ENCODE peak calls at places on chromosomes 16 and 17, in six cellular contexts. One of them, this sample, is unnamed.

GRCh38 chr17:46106966-46107644 is 86.1 kb downstream of the KANSL1 start:
- DNase-seq in CD4-positive, CD25-positive, alpha-beta regulatory T cell: no peak
- DNase-seq in mesenchymal stem cell: peak; percentile 37
- DNase-seq in NT2/D1: no peak
- DNase-seq in upper lobe of right lung: no peak
- DNase-seq in uterus: no peak
- DNase-seq in this sample: no peak

GRCh38 chr16:2839650-2840450 is 9.7 kb downstream of the ZG16B start:
- DNase-seq in CD4-positive, CD25-positive, alpha-beta regulatory T cell: no peak
- DNase-seq in mesenchymal stem cell: no peak
- DNase-seq in NT2/D1: no peak
- DNase-seq in upper lobe of right lung: peak; percentile 55
- DNase-seq in uterus: no peak
- DNase-seq in this sample: no peak

GRCh38 chr16:83404261-83404660 is 403.5 kb upstream of the HSBP1 start:
- DNase-seq in CD4-positive, CD25-positive, alpha-beta regulatory T cell: no peak
- DNase-seq in mesenchymal stem cell: no peak
- DNase-seq in NT2/D1: no peak
- DNase-seq in upper lobe of right lung: no peak
- DNase-seq in uterus: no peak
- DNase-seq in this sample: no peak

GRCh38 chr17:61463068-61463980 is 11.1 kb downstream of the TBX4 start:
- DNase-seq in CD4-positive, CD25-positive, alpha-beta regulatory T cell: no peak
- DNase-seq in mesenchymal stem cell: no peak
- DNase-seq in NT2/D1: no peak
- DNase-seq in upper lobe of right lung: peak; percentile 65
- DNase-seq in uterus: no peak
- DNase-seq in this sample: no peak

GRCh38 chr17:77002103-77003045 is 134.2 kb downstream of the MGAT5B start:
- DNase-seq in CD4-positive, CD25-positive, alpha-beta regulatory T cell: no peak
- DNase-seq in mesenchymal stem cell: peak; percentile 53
- DNase-seq in NT2/D1: peak; percentile 60
- DNase-seq in upper lobe of right lung: no peak
- DNase-seq in uterus: no peak
- DNase-seq in this sample: no peak

GRCh38 chr16:67241008-67241900 is 6.0 kb downstream of the FHOD1 start:
- DNase-seq in CD4-positive, CD25-positive, alpha-beta regulatory T cell: no peak
- DNase-seq in mesenchymal stem cell: peak; percentile 94
- DNase-seq in NT2/D1: peak; percentile 54
- DNase-seq in upper lobe of right lung: peak; percentile 93
- DNase-seq in uterus: peak; percentile 45
- DNase-seq in this sample: peak; percentile 85

GRCh38 chr17:78072961-78073360 is 55.6 kb downstream of the TMC6 start:
- DNase-seq in CD4-positive, CD25-positive, alpha-beta regulatory T cell: no peak
- DNase-seq in mesenchymal stem cell: no peak
- DNase-seq in NT2/D1: no peak
- DNase-seq in upper lobe of right lung: no peak
- DNase-seq in uterus: no peak
- DNase-seq in this sample: no peak

GRCh38 chr17:77462101-77462500 is 321.3 kb downstream of the SEC14L1 start:
- DNase-seq in CD4-positive, CD25-positive, alpha-beta regulatory T cell: no peak
- DNase-seq in mesenchymal stem cell: no peak
- DNase-seq in NT2/D1: no peak
- DNase-seq in upper lobe of right lung: no peak
- DNase-seq in uterus: no peak
- DNase-seq in this sample: no peak

GRCh38 chr17:65228734-65229390 is 91.7 kb downstream of the RGS9 start:
- DNase-seq in CD4-positive, CD25-positive, alpha-beta regulatory T cell: peak; percentile 39
- DNase-seq in mesenchymal stem cell: peak; percentile 78
- DNase-seq in NT2/D1: no peak
- DNase-seq in upper lobe of right lung: no peak
- DNase-seq in uterus: no peak
- DNase-seq in this sample: no peak

GRCh38 chr16:20259549-20259948 is 67.8 kb downstream of the GP2 start:
- DNase-seq in CD4-positive, CD25-positive, alpha-beta regulatory T cell: no peak
- DNase-seq in mesenchymal stem cell: no peak
- DNase-seq in NT2/D1: no peak
- DNase-seq in upper lobe of right lung: no peak
- DNase-seq in uterus: no peak
- DNase-seq in this sample: no peak

GRCh38 chr17:9079461-9080103 is 58.3 kb downstream of the NTN1 start:
- DNase-seq in CD4-positive, CD25-positive, alpha-beta regulatory T cell: no peak
- DNase-seq in mesenchymal stem cell: no peak
- DNase-seq in NT2/D1: no peak
- DNase-seq in upper lobe of right lung: no peak
- DNase-seq in uterus: no peak
- DNase-seq in this sample: no peak

DNA sequence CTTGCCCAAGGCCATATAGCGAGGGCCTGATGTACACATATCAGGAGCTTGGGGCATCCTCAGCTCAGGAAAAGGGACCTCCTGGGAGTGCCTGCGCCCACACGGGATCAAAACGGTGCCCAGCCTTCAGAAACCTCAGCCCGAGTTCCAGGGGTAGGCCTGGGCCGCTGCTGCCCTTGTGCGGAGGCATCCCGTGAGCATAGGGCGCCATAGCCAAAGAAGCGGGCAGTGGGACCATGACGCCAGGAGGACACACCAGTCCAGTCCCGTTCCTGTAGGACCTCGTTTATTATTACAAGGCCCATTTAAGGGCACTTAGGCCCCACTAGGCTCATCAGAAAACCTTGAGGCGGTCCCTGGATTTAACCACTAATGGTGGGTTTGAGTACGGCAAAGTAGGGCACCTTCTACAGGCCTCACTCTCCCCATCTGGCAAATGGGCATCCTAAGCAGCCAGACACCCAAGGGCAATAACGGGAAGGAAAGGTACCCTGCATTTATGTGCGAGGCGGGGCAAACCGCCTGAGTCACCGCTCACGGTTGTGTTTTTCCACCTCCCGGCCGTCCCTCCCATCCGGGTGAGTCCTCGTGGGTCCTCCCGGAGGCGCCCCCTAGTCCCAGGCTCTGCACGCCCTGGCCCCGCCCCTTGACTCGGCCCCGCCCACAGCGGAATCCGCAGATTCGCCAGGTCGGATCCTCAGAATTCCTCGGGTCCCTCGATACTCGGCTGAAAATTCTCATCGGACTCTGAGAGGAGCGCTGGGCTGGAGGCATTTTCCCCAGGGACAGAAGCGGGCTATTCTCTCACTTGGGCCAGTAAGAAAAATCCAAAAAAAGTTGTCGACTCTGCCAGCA is 726 bp upstream of the SETD1A start:
- DNase-seq in CD4-positive, CD25-positive, alpha-beta regulatory T cell: peak; percentile 73
- DNase-seq in mesenchymal stem cell: peak; percentile 94
- DNase-seq in NT2/D1: no peak
- DNase-seq in upper lobe of right lung: peak; percentile 91
- DNase-seq in uterus: peak; percentile 87
- DNase-seq in this sample: peak; percentile 89
- H3K4me1 ChIP-seq in CD4-positive, CD25-positive, alpha-beta regulatory T cell: peaks cover 23% of the 10 kb centered on the region
- H3K4me1 ChIP-seq in mesenchymal stem cell: peaks cover 22% of the 10 kb centered on the region
- H3K4me1 ChIP-seq in NT2/D1: peaks cover 20% of the 10 kb centered on the region
- H3K4me1 ChIP-seq in upper lobe of right lung: peaks cover 16% of the 10 kb centered on the region
- H3K4me1 ChIP-seq in uterus: peaks cover 5% of the 10 kb centered on the region
- H3K4me1 ChIP-seq in this sample: peaks cover 12% of the 10 kb centered on the region

GRCh38 chr17:7023576-7024401 is 939 bp downstream of the BCL6B start:
- DNase-seq in CD4-positive, CD25-positive, alpha-beta regulatory T cell: peak; percentile 88
- DNase-seq in mesenchymal stem cell: peak; percentile 88
- DNase-seq in NT2/D1: peak; percentile 86
- DNase-seq in upper lobe of right lung: peak; percentile 97
- DNase-seq in uterus: peak; percentile 89
- DNase-seq in this sample: peak; percentile 97
- H3K4me3 ChIP-seq in CD4-positive, CD25-positive, alpha-beta regulatory T cell: peak overlapping the region; percentile 37
- H3K4me3 ChIP-seq in mesenchymal stem cell: no peak overlapping the region
- H3K4me3 ChIP-seq in NT2/D1: peak overlapping the region; percentile 30
- H3K4me3 ChIP-seq in upper lobe of right lung: peak overlapping the region; percentile 49
- H3K4me3 ChIP-seq in uterus: no peak overlapping the region
- H3K4me3 ChIP-seq in this sample: no peak overlapping the region

GRCh38 chr16:69116911-69117310 is 11.5 kb downstream of the HAS3 start:
- DNase-seq in CD4-positive, CD25-positive, alpha-beta regulatory T cell: no peak
- DNase-seq in mesenchymal stem cell: no peak
- DNase-seq in NT2/D1: no peak
- DNase-seq in upper lobe of right lung: peak; percentile 21
- DNase-seq in uterus: no peak
- DNase-seq in this sample: no peak

GRCh38 chr16:69114346-69114975 is 9.0 kb downstream of the HAS3 start:
- DNase-seq in CD4-positive, CD25-positive, alpha-beta regulatory T cell: no peak
- DNase-seq in mesenchymal stem cell: no peak
- DNase-seq in NT2/D1: no peak
- DNase-seq in upper lobe of right lung: peak; percentile 27
- DNase-seq in uterus: no peak
- DNase-seq in this sample: peak; percentile 32

GRCh38 chr16:69115361-69115760 is 9.9 kb downstream of the HAS3 start:
- DNase-seq in CD4-positive, CD25-positive, alpha-beta regulatory T cell: no peak
- DNase-seq in mesenchymal stem cell: no peak
- DNase-seq in NT2/D1: no peak
- DNase-seq in upper lobe of right lung: peak; percentile 9
- DNase-seq in uterus: no peak
- DNase-seq in this sample: no peak

GRCh38 chr16:69113216-69113615 is 7.8 kb downstream of the HAS3 start:
- DNase-seq in CD4-positive, CD25-positive, alpha-beta regulatory T cell: no peak
- DNase-seq in mesenchymal stem cell: no peak
- DNase-seq in NT2/D1: no peak
- DNase-seq in upper lobe of right lung: peak; percentile 39
- DNase-seq in uterus: no peak
- DNase-seq in this sample: no peak

DNA sequence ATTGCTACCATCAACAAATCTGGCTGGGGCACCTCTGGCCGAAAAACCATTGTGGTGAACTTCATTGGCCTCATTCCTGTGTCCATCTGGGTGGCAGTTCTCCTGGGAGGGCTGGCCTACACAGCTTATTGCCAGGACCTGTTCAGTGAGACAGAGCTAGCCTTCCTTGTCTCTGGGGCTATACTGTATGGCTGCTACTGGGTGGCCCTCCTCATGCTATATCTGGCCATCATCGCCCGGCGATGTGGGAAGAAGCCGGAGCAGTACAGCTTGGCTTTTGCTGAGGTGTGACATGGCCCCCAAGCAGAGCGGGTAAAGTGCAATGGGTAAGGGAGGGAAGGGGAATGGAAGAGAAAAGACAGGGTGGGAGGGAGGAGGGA is 9.5 kb downstream of the HAS3 start:
- DNase-seq in CD4-positive, CD25-positive, alpha-beta regulatory T cell: no peak
- DNase-seq in mesenchymal stem cell: no peak
- DNase-seq in NT2/D1: no peak
- DNase-seq in upper lobe of right lung: peak; percentile 30
- DNase-seq in uterus: no peak
- DNase-seq in this sample: peak; percentile 15
- H3K4me1 ChIP-seq in CD4-positive, CD25-positive, alpha-beta regulatory T cell: no peaks in the 10 kb centered on the region
- H3K4me1 ChIP-seq in mesenchymal stem cell: peaks cover 12% of the 10 kb centered on the region
- H3K4me1 ChIP-seq in NT2/D1: peaks cover 6% of the 10 kb centered on the region
- H3K4me1 ChIP-seq in upper lobe of right lung: peaks cover 9% of the 10 kb centered on the region
- H3K4me1 ChIP-seq in uterus: no peaks in the 10 kb centered on the region
- H3K4me1 ChIP-seq in this sample: no peaks in the 10 kb centered on the region

DNA sequence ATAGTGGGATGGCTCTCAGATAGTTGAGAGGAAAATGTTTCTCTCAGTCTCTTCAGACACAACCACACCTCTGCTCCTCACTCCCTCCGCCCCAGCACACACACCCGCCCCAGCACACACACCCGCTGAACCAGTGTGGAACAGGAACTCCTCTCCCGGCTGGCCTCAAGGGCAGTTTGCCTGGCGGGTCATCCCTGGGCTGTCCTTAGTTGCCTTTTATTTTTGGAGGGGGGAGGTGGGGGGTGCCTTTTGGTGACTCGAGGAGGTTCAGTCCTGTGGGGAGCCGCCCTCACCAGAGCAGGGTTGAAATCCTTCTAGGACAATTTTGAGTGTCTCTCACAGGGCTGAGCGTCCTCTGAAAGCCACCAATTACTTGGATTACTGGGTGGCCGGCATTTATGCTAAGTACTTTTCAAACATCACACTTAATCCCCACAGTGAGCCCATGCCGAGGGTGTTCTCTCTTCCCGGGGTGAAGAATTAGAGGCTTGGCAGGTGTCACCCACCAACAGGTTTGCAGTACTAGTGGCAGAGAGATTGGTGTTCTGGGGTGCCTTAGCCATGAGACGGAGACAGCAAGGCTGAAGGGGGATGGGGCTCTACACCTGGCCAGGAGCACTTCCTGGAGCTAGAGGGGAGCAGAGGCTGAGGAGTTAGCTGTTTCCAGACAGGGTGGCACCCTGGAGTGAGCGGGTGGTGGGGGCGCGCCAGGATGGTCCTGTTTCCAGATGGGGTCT is 2.8 kb downstream of the RASD1 start:
- DNase-seq in CD4-positive, CD25-positive, alpha-beta regulatory T cell: no peak
- DNase-seq in mesenchymal stem cell: no peak
- DNase-seq in NT2/D1: no peak
- DNase-seq in upper lobe of right lung: peak; percentile 67
- DNase-seq in uterus: no peak
- DNase-seq in this sample: peak; percentile 78
- H3K4me3 ChIP-seq in CD4-positive, CD25-positive, alpha-beta regulatory T cell: no peak overlapping the region
- H3K4me3 ChIP-seq in mesenchymal stem cell: peak overlapping the region; percentile 14
- H3K4me3 ChIP-seq in NT2/D1: no peak overlapping the region
- H3K4me3 ChIP-seq in upper lobe of right lung: peak overlapping the region; percentile 68
- H3K4me3 ChIP-seq in uterus: no peak overlapping the region
- H3K4me3 ChIP-seq in this sample: no peak overlapping the region

DNA sequence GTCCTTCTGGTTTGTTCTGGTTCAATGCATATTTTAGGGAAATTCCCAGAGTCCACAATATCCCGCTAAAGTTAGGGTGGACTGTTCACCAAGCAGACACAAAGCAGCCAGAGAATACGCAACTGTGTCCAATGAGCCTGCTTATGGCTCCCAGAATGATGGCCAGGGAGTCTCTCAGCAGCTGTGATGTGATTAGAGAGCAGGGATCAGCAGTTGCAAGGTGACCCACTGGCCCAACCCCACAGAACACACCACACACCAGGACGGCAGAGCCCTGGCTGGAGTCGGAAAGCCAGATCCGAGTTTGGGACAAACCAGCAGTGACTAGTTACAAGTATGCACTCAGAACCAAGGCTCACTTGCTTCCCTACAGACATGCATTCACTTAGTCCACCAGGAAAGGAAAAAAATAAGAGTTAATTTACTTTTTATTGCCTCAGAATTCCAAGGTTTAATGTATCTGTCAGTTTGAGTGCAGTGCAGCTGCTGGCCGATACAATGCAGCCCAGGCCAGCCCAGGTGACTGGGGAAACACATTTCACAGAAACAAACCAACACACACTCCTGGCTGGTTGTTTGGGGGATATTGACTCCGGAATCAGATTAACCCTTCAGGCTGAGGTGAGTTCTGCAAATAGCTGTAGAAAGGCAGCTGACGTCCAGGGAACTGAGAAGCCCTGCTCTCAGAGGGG is 121.7 kb downstream of the HIC1 start:
- DNase-seq in CD4-positive, CD25-positive, alpha-beta regulatory T cell: no peak
- DNase-seq in mesenchymal stem cell: peak; percentile 42
- DNase-seq in NT2/D1: no peak
- DNase-seq in upper lobe of right lung: no peak
- DNase-seq in uterus: peak; percentile 26
- DNase-seq in this sample: no peak
- H3K4me1 ChIP-seq in CD4-positive, CD25-positive, alpha-beta regulatory T cell: no peaks in the 10 kb centered on the region
- H3K4me1 ChIP-seq in mesenchymal stem cell: peaks cover 43% of the 10 kb centered on the region
- H3K4me1 ChIP-seq in NT2/D1: peaks cover 9% of the 10 kb centered on the region
- H3K4me1 ChIP-seq in upper lobe of right lung: peaks cover 95% of the 10 kb centered on the region
- H3K4me1 ChIP-seq in uterus: peaks cover 64% of the 10 kb centered on the region
- H3K4me1 ChIP-seq in this sample: peaks cover 23% of the 10 kb centered on the region